ENCODE peak calls at places on chromosomes 7 and 10, in ten cellular contexts. One of them, this sample, is unnamed.
A peak's percentile ranks its signal among the peaks of the same experiment; 100 is the strongest.

GRCh38 chr7:142384508-142384922 is 126.7 kb upstream of the PRSS58 start:
- DNase-seq in GM20000: no peak
- DNase-seq in activated naive CD8-positive, alpha-beta T cell treated with anti-CD3 and anti-CD28 coated beads, Interleukin-2, amount 50 U/mL, for 24 hours: peak; percentile 53
- DNase-seq in stimulated activated CD8-positive, alpha-beta memory T cell treated with anti-CD3 and anti-CD28 coated beads, Interleukin-4, amount 100 ng/mL, for 48 hours: peak; percentile 61
- DNase-seq in B cell: no peak
- DNase-seq in GM23248: peak; percentile 91
- DNase-seq in osteocyte: no peak
- DNase-seq in NCI-H1417 treated with DMSO at 0.1 percent for 48 hours: no peak
- DNase-seq in astrocyte: peak; percentile 78
- DNase-seq in ELF-1: no peak
- DNase-seq in this sample: no peak

GRCh38 chr7:7736671-7737070 is 18.3 kb upstream of the RPA3 start:
- DNase-seq in osteocyte: no peak
- DNase-seq in GM23248: no peak
- DNase-seq in NCI-H1417 treated with DMSO at 0.1 percent for 48 hours: no peak
- DNase-seq in ELF-1: peak; percentile 74
- DNase-seq in activated naive CD8-positive, alpha-beta T cell treated with anti-CD3 and anti-CD28 coated beads, Interleukin-2, amount 50 U/mL, for 24 hours: no peak
- DNase-seq in B cell: no peak
- DNase-seq in GM20000: no peak
- DNase-seq in astrocyte: no peak
- DNase-seq in stimulated activated CD8-positive, alpha-beta memory T cell treated with anti-CD3 and anti-CD28 coated beads, Interleukin-4, amount 100 ng/mL, for 48 hours: no peak
- DNase-seq in this sample: no peak

GRCh38 chr7:24825931-24826661 is 68.8 kb upstream of the GSDME start:
- DNase-seq in astrocyte: peak; percentile 86
- DNase-seq in stimulated activated CD8-positive, alpha-beta memory T cell treated with anti-CD3 and anti-CD28 coated beads, Interleukin-4, amount 100 ng/mL, for 48 hours: no peak
- DNase-seq in ELF-1: peak; percentile 78
- DNase-seq in B cell: no peak
- DNase-seq in NCI-H1417 treated with DMSO at 0.1 percent for 48 hours: no peak
- DNase-seq in activated naive CD8-positive, alpha-beta T cell treated with anti-CD3 and anti-CD28 coated beads, Interleukin-2, amount 50 U/mL, for 24 hours: peak; percentile 9
- DNase-seq in GM20000: no peak
- DNase-seq in osteocyte: no peak
- DNase-seq in GM23248: peak; percentile 78
- DNase-seq in this sample: no peak

GRCh38 chr10:59905066-59905734 is 1.2 kb downstream of the CCDC6 start:
- DNase-seq in NCI-H1417 treated with DMSO at 0.1 percent for 48 hours: no peak
- DNase-seq in GM23248: peak; percentile 57
- DNase-seq in B cell: peak; percentile 53
- DNase-seq in ELF-1: peak; percentile 66
- DNase-seq in osteocyte: no peak
- DNase-seq in activated naive CD8-positive, alpha-beta T cell treated with anti-CD3 and anti-CD28 coated beads, Interleukin-2, amount 50 U/mL, for 24 hours: peak; percentile 55
- DNase-seq in astrocyte: peak; percentile 16
- DNase-seq in GM20000: peak; percentile 80
- DNase-seq in stimulated activated CD8-positive, alpha-beta memory T cell treated with anti-CD3 and anti-CD28 coated beads, Interleukin-4, amount 100 ng/mL, for 48 hours: peak; percentile 67
- DNase-seq in this sample: peak; percentile 73

GRCh38 chr10:73044378-73045285 is 52.0 kb downstream of the P4HA1 start:
- DNase-seq in GM23248: peak; percentile 94
- DNase-seq in B cell: no peak
- DNase-seq in NCI-H1417 treated with DMSO at 0.1 percent for 48 hours: no peak
- DNase-seq in astrocyte: peak; percentile 91
- DNase-seq in activated naive CD8-positive, alpha-beta T cell treated with anti-CD3 and anti-CD28 coated beads, Interleukin-2, amount 50 U/mL, for 24 hours: no peak
- DNase-seq in ELF-1: no peak
- DNase-seq in stimulated activated CD8-positive, alpha-beta memory T cell treated with anti-CD3 and anti-CD28 coated beads, Interleukin-4, amount 100 ng/mL, for 48 hours: no peak
- DNase-seq in osteocyte: no peak
- DNase-seq in GM20000: no peak
- DNase-seq in this sample: no peak

GRCh38 chr7:84055904-84056615 is 138.5 kb downstream of the SEMA3A start:
- DNase-seq in GM23248: no peak
- DNase-seq in activated naive CD8-positive, alpha-beta T cell treated with anti-CD3 and anti-CD28 coated beads, Interleukin-2, amount 50 U/mL, for 24 hours: no peak
- DNase-seq in stimulated activated CD8-positive, alpha-beta memory T cell treated with anti-CD3 and anti-CD28 coated beads, Interleukin-4, amount 100 ng/mL, for 48 hours: no peak
- DNase-seq in NCI-H1417 treated with DMSO at 0.1 percent for 48 hours: no peak
- DNase-seq in osteocyte: no peak
- DNase-seq in B cell: no peak
- DNase-seq in ELF-1: no peak
- DNase-seq in astrocyte: peak; percentile 32
- DNase-seq in GM20000: no peak
- DNase-seq in this sample: no peak

GRCh38 chr10:53843691-53844362 is 957.2 kb downstream of the PCDH15 start:
- DNase-seq in GM23248: no peak
- DNase-seq in ELF-1: no peak
- DNase-seq in GM20000: no peak
- DNase-seq in NCI-H1417 treated with DMSO at 0.1 percent for 48 hours: no peak
- DNase-seq in activated naive CD8-positive, alpha-beta T cell treated with anti-CD3 and anti-CD28 coated beads, Interleukin-2, amount 50 U/mL, for 24 hours: no peak
- DNase-seq in B cell: no peak
- DNase-seq in osteocyte: no peak
- DNase-seq in stimulated activated CD8-positive, alpha-beta memory T cell treated with anti-CD3 and anti-CD28 coated beads, Interleukin-4, amount 100 ng/mL, for 48 hours: no peak
- DNase-seq in astrocyte: peak; percentile 36
- DNase-seq in this sample: no peak

GRCh38 chr7:128932862-128933821 is 4.6 kb upstream of the IRF5 start:
- DNase-seq in GM20000: peak; percentile 75
- DNase-seq in ELF-1: peak; percentile 38
- DNase-seq in B cell: peak; percentile 54
- DNase-seq in astrocyte: no peak
- DNase-seq in osteocyte: no peak
- DNase-seq in activated naive CD8-positive, alpha-beta T cell treated with anti-CD3 and anti-CD28 coated beads, Interleukin-2, amount 50 U/mL, for 24 hours: peak; percentile 32
- DNase-seq in stimulated activated CD8-positive, alpha-beta memory T cell treated with anti-CD3 and anti-CD28 coated beads, Interleukin-4, amount 100 ng/mL, for 48 hours: peak; percentile 57
- DNase-seq in GM23248: no peak
- DNase-seq in NCI-H1417 treated with DMSO at 0.1 percent for 48 hours: no peak
- DNase-seq in this sample: no peak

GRCh38 chr7:154863766-154864530 is 139.0 kb downstream of the PAXIP1 start:
- DNase-seq in GM23248: no peak
- DNase-seq in osteocyte: no peak
- DNase-seq in ELF-1: no peak
- DNase-seq in stimulated activated CD8-positive, alpha-beta memory T cell treated with anti-CD3 and anti-CD28 coated beads, Interleukin-4, amount 100 ng/mL, for 48 hours: no peak
- DNase-seq in B cell: no peak
- DNase-seq in activated naive CD8-positive, alpha-beta T cell treated with anti-CD3 and anti-CD28 coated beads, Interleukin-2, amount 50 U/mL, for 24 hours: no peak
- DNase-seq in GM20000: no peak
- DNase-seq in NCI-H1417 treated with DMSO at 0.1 percent for 48 hours: no peak
- DNase-seq in astrocyte: no peak
- DNase-seq in this sample: no peak

GRCh38 chr10:119250641-119251314 is 43.4 kb downstream of the GRK5 start:
- DNase-seq in GM23248: peak; percentile 93
- DNase-seq in B cell: no peak
- DNase-seq in osteocyte: no peak
- DNase-seq in astrocyte: peak; percentile 95
- DNase-seq in activated naive CD8-positive, alpha-beta T cell treated with anti-CD3 and anti-CD28 coated beads, Interleukin-2, amount 50 U/mL, for 24 hours: no peak
- DNase-seq in stimulated activated CD8-positive, alpha-beta memory T cell treated with anti-CD3 and anti-CD28 coated beads, Interleukin-4, amount 100 ng/mL, for 48 hours: no peak
- DNase-seq in NCI-H1417 treated with DMSO at 0.1 percent for 48 hours: no peak
- DNase-seq in ELF-1: no peak
- DNase-seq in GM20000: no peak
- DNase-seq in this sample: no peak

GRCh38 chr7:137480824-137481365 is 137.4 kb upstream of the PTN start:
- DNase-seq in osteocyte: no peak
- DNase-seq in GM23248: no peak
- DNase-seq in GM20000: no peak
- DNase-seq in NCI-H1417 treated with DMSO at 0.1 percent for 48 hours: no peak
- DNase-seq in astrocyte: no peak
- DNase-seq in activated naive CD8-positive, alpha-beta T cell treated with anti-CD3 and anti-CD28 coated beads, Interleukin-2, amount 50 U/mL, for 24 hours: no peak
- DNase-seq in ELF-1: no peak
- DNase-seq in stimulated activated CD8-positive, alpha-beta memory T cell treated with anti-CD3 and anti-CD28 coated beads, Interleukin-4, amount 100 ng/mL, for 48 hours: no peak
- DNase-seq in B cell: no peak
- DNase-seq in this sample: no peak

GRCh38 chr7:96017877-96018276 is 245.5 kb downstream of the DYNC1I1 start:
- DNase-seq in activated naive CD8-positive, alpha-beta T cell treated with anti-CD3 and anti-CD28 coated beads, Interleukin-2, amount 50 U/mL, for 24 hours: no peak
- DNase-seq in B cell: no peak
- DNase-seq in GM23248: no peak
- DNase-seq in GM20000: no peak
- DNase-seq in astrocyte: no peak
- DNase-seq in NCI-H1417 treated with DMSO at 0.1 percent for 48 hours: peak; percentile 96
- DNase-seq in osteocyte: no peak
- DNase-seq in stimulated activated CD8-positive, alpha-beta memory T cell treated with anti-CD3 and anti-CD28 coated beads, Interleukin-4, amount 100 ng/mL, for 48 hours: no peak
- DNase-seq in ELF-1: no peak
- DNase-seq in this sample: no peak

GRCh38 chr7:104962781-104963180 is 51.2 kb upstream of the KMT2E start:
- DNase-seq in stimulated activated CD8-positive, alpha-beta memory T cell treated with anti-CD3 and anti-CD28 coated beads, Interleukin-4, amount 100 ng/mL, for 48 hours: peak; percentile 52
- DNase-seq in NCI-H1417 treated with DMSO at 0.1 percent for 48 hours: no peak
- DNase-seq in activated naive CD8-positive, alpha-beta T cell treated with anti-CD3 and anti-CD28 coated beads, Interleukin-2, amount 50 U/mL, for 24 hours: no peak
- DNase-seq in GM20000: no peak
- DNase-seq in astrocyte: no peak
- DNase-seq in GM23248: peak; percentile 51
- DNase-seq in ELF-1: no peak
- DNase-seq in B cell: no peak
- DNase-seq in osteocyte: no peak
- DNase-seq in this sample: no peak

GRCh38 chr10:50585921-50586739 is 37.6 kb downstream of the SGMS1 start:
- DNase-seq in stimulated activated CD8-positive, alpha-beta memory T cell treated with anti-CD3 and anti-CD28 coated beads, Interleukin-4, amount 100 ng/mL, for 48 hours: no peak
- DNase-seq in GM23248: peak; percentile 88
- DNase-seq in ELF-1: no peak
- DNase-seq in osteocyte: no peak
- DNase-seq in GM20000: no peak
- DNase-seq in activated naive CD8-positive, alpha-beta T cell treated with anti-CD3 and anti-CD28 coated beads, Interleukin-2, amount 50 U/mL, for 24 hours: no peak
- DNase-seq in NCI-H1417 treated with DMSO at 0.1 percent for 48 hours: no peak
- DNase-seq in astrocyte: no peak
- DNase-seq in B cell: no peak
- DNase-seq in this sample: no peak

GRCh38 chr7:146701166-146701565 is 584.6 kb downstream of the CNTNAP2 start:
- DNase-seq in ELF-1: no peak
- DNase-seq in NCI-H1417 treated with DMSO at 0.1 percent for 48 hours: no peak
- DNase-seq in activated naive CD8-positive, alpha-beta T cell treated with anti-CD3 and anti-CD28 coated beads, Interleukin-2, amount 50 U/mL, for 24 hours: no peak
- DNase-seq in B cell: no peak
- DNase-seq in GM20000: no peak
- DNase-seq in GM23248: no peak
- DNase-seq in stimulated activated CD8-positive, alpha-beta memory T cell treated with anti-CD3 and anti-CD28 coated beads, Interleukin-4, amount 100 ng/mL, for 48 hours: no peak
- DNase-seq in osteocyte: no peak
- DNase-seq in astrocyte: no peak
- DNase-seq in this sample: no peak

GRCh38 chr7:69922011-69922803 is 323.9 kb downstream of the AUTS2 start:
- DNase-seq in stimulated activated CD8-positive, alpha-beta memory T cell treated with anti-CD3 and anti-CD28 coated beads, Interleukin-4, amount 100 ng/mL, for 48 hours: no peak
- DNase-seq in astrocyte: no peak
- DNase-seq in ELF-1: no peak
- DNase-seq in osteocyte: no peak
- DNase-seq in GM20000: peak; percentile 27
- DNase-seq in GM23248: no peak
- DNase-seq in NCI-H1417 treated with DMSO at 0.1 percent for 48 hours: no peak
- DNase-seq in B cell: no peak
- DNase-seq in activated naive CD8-positive, alpha-beta T cell treated with anti-CD3 and anti-CD28 coated beads, Interleukin-2, amount 50 U/mL, for 24 hours: no peak
- DNase-seq in this sample: no peak

GRCh38 chr10:37865264-37865663 is 7.9 kb upstream of the ZNF248 start:
- DNase-seq in NCI-H1417 treated with DMSO at 0.1 percent for 48 hours: no peak
- DNase-seq in astrocyte: no peak
- DNase-seq in activated naive CD8-positive, alpha-beta T cell treated with anti-CD3 and anti-CD28 coated beads, Interleukin-2, amount 50 U/mL, for 24 hours: no peak
- DNase-seq in B cell: no peak
- DNase-seq in stimulated activated CD8-positive, alpha-beta memory T cell treated with anti-CD3 and anti-CD28 coated beads, Interleukin-4, amount 100 ng/mL, for 48 hours: no peak
- DNase-seq in osteocyte: no peak
- DNase-seq in GM20000: no peak
- DNase-seq in ELF-1: no peak
- DNase-seq in GM23248: peak; percentile 7
- DNase-seq in this sample: no peak

GRCh38 chr10:120145107-120145506 is 252.6 kb downstream of the SEC23IP start:
- DNase-seq in B cell: no peak
- DNase-seq in ELF-1: no peak
- DNase-seq in GM20000: no peak
- DNase-seq in osteocyte: no peak
- DNase-seq in NCI-H1417 treated with DMSO at 0.1 percent for 48 hours: no peak
- DNase-seq in GM23248: no peak
- DNase-seq in activated naive CD8-positive, alpha-beta T cell treated with anti-CD3 and anti-CD28 coated beads, Interleukin-2, amount 50 U/mL, for 24 hours: no peak
- DNase-seq in stimulated activated CD8-positive, alpha-beta memory T cell treated with anti-CD3 and anti-CD28 coated beads, Interleukin-4, amount 100 ng/mL, for 48 hours: no peak
- DNase-seq in astrocyte: no peak
- DNase-seq in this sample: no peak

GRCh38 chr10:70918851-70919530 is 30.6 kb upstream of the PCBD1 start:
- DNase-seq in GM23248: no peak
- DNase-seq in GM20000: no peak
- DNase-seq in activated naive CD8-positive, alpha-beta T cell treated with anti-CD3 and anti-CD28 coated beads, Interleukin-2, amount 50 U/mL, for 24 hours: no peak
- DNase-seq in B cell: no peak
- DNase-seq in stimulated activated CD8-positive, alpha-beta memory T cell treated with anti-CD3 and anti-CD28 coated beads, Interleukin-4, amount 100 ng/mL, for 48 hours: no peak
- DNase-seq in NCI-H1417 treated with DMSO at 0.1 percent for 48 hours: peak; percentile 17
- DNase-seq in astrocyte: no peak
- DNase-seq in osteocyte: no peak
- DNase-seq in ELF-1: no peak
- DNase-seq in this sample: peak; percentile 65

GRCh38 chr10:30553625-30554442 is 75.7 kb downstream of the LYZL2 start:
- DNase-seq in astrocyte: no peak
- DNase-seq in NCI-H1417 treated with DMSO at 0.1 percent for 48 hours: no peak
- DNase-seq in GM20000: no peak
- DNase-seq in ELF-1: peak; percentile 80
- DNase-seq in osteocyte: no peak
- DNase-seq in stimulated activated CD8-positive, alpha-beta memory T cell treated with anti-CD3 and anti-CD28 coated beads, Interleukin-4, amount 100 ng/mL, for 48 hours: no peak
- DNase-seq in B cell: no peak
- DNase-seq in activated naive CD8-positive, alpha-beta T cell treated with anti-CD3 and anti-CD28 coated beads, Interleukin-2, amount 50 U/mL, for 24 hours: no peak
- DNase-seq in GM23248: peak; percentile 81
- DNase-seq in this sample: peak; percentile 89

GRCh38 chr10:126243976-126244375 is 144.3 kb downstream of the ADAM12 start:
- DNase-seq in GM23248: peak; percentile 95
- DNase-seq in activated naive CD8-positive, alpha-beta T cell treated with anti-CD3 and anti-CD28 coated beads, Interleukin-2, amount 50 U/mL, for 24 hours: no peak
- DNase-seq in osteocyte: no peak
- DNase-seq in NCI-H1417 treated with DMSO at 0.1 percent for 48 hours: no peak
- DNase-seq in ELF-1: no peak
- DNase-seq in GM20000: no peak
- DNase-seq in stimulated activated CD8-positive, alpha-beta memory T cell treated with anti-CD3 and anti-CD28 coated beads, Interleukin-4, amount 100 ng/mL, for 48 hours: no peak
- DNase-seq in B cell: no peak
- DNase-seq in astrocyte: peak; percentile 100
- DNase-seq in this sample: no peak

GRCh38 chr7:120725376-120726039 is 132.4 kb downstream of the TSPAN12 start:
- DNase-seq in ELF-1: no peak
- DNase-seq in activated naive CD8-positive, alpha-beta T cell treated with anti-CD3 and anti-CD28 coated beads, Interleukin-2, amount 50 U/mL, for 24 hours: no peak
- DNase-seq in GM23248: peak; percentile 81
- DNase-seq in GM20000: peak; percentile 27
- DNase-seq in NCI-H1417 treated with DMSO at 0.1 percent for 48 hours: peak; percentile 31
- DNase-seq in astrocyte: peak; percentile 28
- DNase-seq in B cell: no peak
- DNase-seq in osteocyte: no peak
- DNase-seq in stimulated activated CD8-positive, alpha-beta memory T cell treated with anti-CD3 and anti-CD28 coated beads, Interleukin-4, amount 100 ng/mL, for 48 hours: no peak
- DNase-seq in this sample: no peak

GRCh38 chr10:132132391-132132841 is 54.3 kb upstream of the DPYSL4 start:
- DNase-seq in B cell: no peak
- DNase-seq in astrocyte: no peak
- DNase-seq in activated naive CD8-positive, alpha-beta T cell treated with anti-CD3 and anti-CD28 coated beads, Interleukin-2, amount 50 U/mL, for 24 hours: no peak
- DNase-seq in ELF-1: no peak
- DNase-seq in GM23248: peak; percentile 23
- DNase-seq in NCI-H1417 treated with DMSO at 0.1 percent for 48 hours: no peak
- DNase-seq in GM20000: no peak
- DNase-seq in osteocyte: no peak
- DNase-seq in stimulated activated CD8-positive, alpha-beta memory T cell treated with anti-CD3 and anti-CD28 coated beads, Interleukin-4, amount 100 ng/mL, for 48 hours: no peak
- DNase-seq in this sample: peak; percentile 57

GRCh38 chr10:125444790-125445189 is 238.2 kb downstream of the TEX36 start:
- DNase-seq in GM20000: no peak
- DNase-seq in osteocyte: no peak
- DNase-seq in activated naive CD8-positive, alpha-beta T cell treated with anti-CD3 and anti-CD28 coated beads, Interleukin-2, amount 50 U/mL, for 24 hours: no peak
- DNase-seq in ELF-1: no peak
- DNase-seq in stimulated activated CD8-positive, alpha-beta memory T cell treated with anti-CD3 and anti-CD28 coated beads, Interleukin-4, amount 100 ng/mL, for 48 hours: no peak
- DNase-seq in NCI-H1417 treated with DMSO at 0.1 percent for 48 hours: no peak
- DNase-seq in astrocyte: no peak
- DNase-seq in GM23248: no peak
- DNase-seq in B cell: no peak
- DNase-seq in this sample: no peak

GRCh38 chr10:7092603-7093002 is 318.2 kb downstream of the SFMBT2 start:
- DNase-seq in astrocyte: no peak
- DNase-seq in stimulated activated CD8-positive, alpha-beta memory T cell treated with anti-CD3 and anti-CD28 coated beads, Interleukin-4, amount 100 ng/mL, for 48 hours: no peak
- DNase-seq in activated naive CD8-positive, alpha-beta T cell treated with anti-CD3 and anti-CD28 coated beads, Interleukin-2, amount 50 U/mL, for 24 hours: no peak
- DNase-seq in B cell: no peak
- DNase-seq in osteocyte: no peak
- DNase-seq in GM23248: no peak
- DNase-seq in GM20000: no peak
- DNase-seq in NCI-H1417 treated with DMSO at 0.1 percent for 48 hours: no peak
- DNase-seq in ELF-1: no peak
- DNase-seq in this sample: no peak